ENCODE peak calls at places on chromosomes 16 and 17, in four cellular contexts. One of them, this sample, is unnamed.

GRCh38 chr17:81153340-81153803 is 11.9 kb upstream of the PVALEF start:
- DNase-seq in HCT116: no peak
- DNase-seq in K562: peak; percentile 66
- DNase-seq in SK-N-SH: peak; percentile 15
- DNase-seq in this sample: no peak

GRCh38 chr16:87203060-87203656 is 114.0 kb downstream of the C16orf95 start:
- DNase-seq in HCT116: peak; percentile 85
- DNase-seq in K562: peak; percentile 80
- DNase-seq in SK-N-SH: peak; percentile 84
- DNase-seq in this sample: peak; percentile 69

GRCh38 chr17:35540589-35541404 is 3.3 kb upstream of the SLFN12L start:
- DNase-seq in SK-N-SH: no peak
- DNase-seq in K562: no peak
- DNase-seq in HCT116: no peak
- DNase-seq in this sample: no peak

GRCh38 chr17:64192588-64192987 is 62.6 kb upstream of the ERN1 start:
- DNase-seq in SK-N-SH: no peak
- DNase-seq in HCT116: no peak
- DNase-seq in K562: no peak
- DNase-seq in this sample: no peak

GRCh38 chr16:51431517-51432241 is 280.6 kb upstream of the SALL1 start:
- DNase-seq in HCT116: no peak
- DNase-seq in SK-N-SH: peak; percentile 2
- DNase-seq in K562: no peak
- DNase-seq in this sample: no peak

GRCh38 chr17:11736613-11737289 is 138.5 kb downstream of the DNAH9 start:
- DNase-seq in SK-N-SH: no peak
- DNase-seq in K562: no peak
- DNase-seq in HCT116: no peak
- DNase-seq in this sample: no peak

GRCh38 chr16:922051-922450 is 48.7 kb downstream of the LMF1 start:
- DNase-seq in K562: no peak
- DNase-seq in SK-N-SH: no peak
- DNase-seq in HCT116: no peak
- DNase-seq in this sample: no peak

GRCh38 chr16:89103156-89103555 is 9.5 kb downstream of the ACSF3 start:
- DNase-seq in K562: no peak
- DNase-seq in SK-N-SH: no peak
- DNase-seq in HCT116: no peak
- DNase-seq in this sample: no peak

GRCh38 chr17:29592850-29593545 is at the start of gene ANKRD13B:
- DNase-seq in HCT116: no peak
- DNase-seq in SK-N-SH: peak; percentile 83
- DNase-seq in K562: peak; percentile 67
- DNase-seq in this sample: no peak

GRCh38 chr17:61000911-61001310 is 323.3 kb downstream of the BCAS3 start:
- DNase-seq in HCT116: no peak
- DNase-seq in SK-N-SH: no peak
- DNase-seq in K562: no peak
- DNase-seq in this sample: peak; percentile 7

GRCh38 chr17:6544011-6544370 is 12.4 kb downstream of the PITPNM3 start:
- DNase-seq in SK-N-SH: no peak
- DNase-seq in HCT116: no peak
- DNase-seq in K562: no peak
- DNase-seq in this sample: no peak

GRCh38 chr16:81495321-81496234 is 51.0 kb downstream of the CMIP start:
- DNase-seq in K562: peak; percentile 87
- DNase-seq in SK-N-SH: peak; percentile 73
- DNase-seq in HCT116: no peak
- DNase-seq in this sample: no peak

GRCh38 chr17:50314456-50315011 is 31.4 kb upstream of the XYLT2 start:
- DNase-seq in SK-N-SH: no peak
- DNase-seq in HCT116: no peak
- DNase-seq in K562: no peak
- DNase-seq in this sample: no peak

GRCh38 chr17:7177954-7178477 is 1.2 kb downstream of the ASGR1 start:
- DNase-seq in SK-N-SH: peak; percentile 70
- DNase-seq in K562: peak; percentile 40
- DNase-seq in HCT116: no peak
- DNase-seq in this sample: peak; percentile 65

GRCh38 chr16:85350973-85351372 is 238.7 kb upstream of the CIBAR2 start:
- DNase-seq in K562: no peak
- DNase-seq in HCT116: peak; percentile 97
- DNase-seq in SK-N-SH: peak; percentile 88
- DNase-seq in this sample: no peak

GRCh38 chr16:56451753-56452689 is 667 bp downstream of the OGFOD1 start:
- DNase-seq in SK-N-SH: peak; percentile 44
- DNase-seq in K562: peak; percentile 23
- DNase-seq in HCT116: peak; percentile 2
- DNase-seq in this sample: peak; percentile 75

GRCh38 chr17:57862990-57863667 is 13.3 kb upstream of the MRPS23 start:
- DNase-seq in K562: no peak
- DNase-seq in HCT116: no peak
- DNase-seq in SK-N-SH: peak; percentile 64
- DNase-seq in this sample: peak; percentile 94

GRCh38 chr17:82097187-82097918 is 683 bp downstream of the FASN start:
- DNase-seq in HCT116: no peak
- DNase-seq in SK-N-SH: peak; percentile 91
- DNase-seq in K562: peak; percentile 72
- DNase-seq in this sample: no peak

GRCh38 chr16:54651851-54652770 is 278.6 kb upstream of the IRX5 start:
- DNase-seq in HCT116: no peak
- DNase-seq in SK-N-SH: no peak
- DNase-seq in K562: no peak
- DNase-seq in this sample: no peak

GRCh38 chr17:77556408-77557068 is 402.0 kb upstream of the TNRC6C start:
- DNase-seq in K562: no peak
- DNase-seq in HCT116: no peak
- DNase-seq in SK-N-SH: no peak
- DNase-seq in this sample: no peak

GRCh38 chr17:4540224-4541040 is 14.8 kb downstream of the MYBBP1A start:
- DNase-seq in SK-N-SH: no peak
- DNase-seq in HCT116: no peak
- DNase-seq in K562: peak; percentile 38
- DNase-seq in this sample: peak; percentile 59

GRCh38 chr17:82064433-82065192 is 991 bp downstream of the DUS1L start:
- DNase-seq in SK-N-SH: no peak
- DNase-seq in K562: no peak
- DNase-seq in HCT116: no peak
- DNase-seq in this sample: peak; percentile 38

GRCh38 chr16:56355221-56355620 is 70.1 kb downstream of the AMFR start:
- DNase-seq in HCT116: no peak
- DNase-seq in K562: no peak
- DNase-seq in SK-N-SH: peak; percentile 12
- DNase-seq in this sample: no peak

GRCh38 chr16:64754279-64754678 is 367.6 kb downstream of the CDH11 start:
- DNase-seq in K562: no peak
- DNase-seq in SK-N-SH: no peak
- DNase-seq in HCT116: no peak
- DNase-seq in this sample: no peak

GRCh38 chr16:89187337-89188063 is 12.8 kb downstream of the SLC22A31 start:
- DNase-seq in HCT116: no peak
- DNase-seq in SK-N-SH: no peak
- DNase-seq in K562: peak; percentile 32
- DNase-seq in this sample: no peak

GRCh38 chr16:54425068-54425467 is 138.5 kb upstream of the IRX3 start:
- DNase-seq in HCT116: no peak
- DNase-seq in K562: no peak
- DNase-seq in SK-N-SH: no peak
- DNase-seq in this sample: no peak

GRCh38 chr16:4410335-4411075 is 5.9 kb downstream of the CORO7 start:
- DNase-seq in HCT116: no peak
- DNase-seq in K562: no peak
- DNase-seq in SK-N-SH: peak; percentile 76
- DNase-seq in this sample: no peak

GRCh38 chr16:84055801-84056634 is 13.4 kb upstream of the SLC38A8 start:
- DNase-seq in SK-N-SH: no peak
- DNase-seq in K562: peak; percentile 60
- DNase-seq in HCT116: no peak
- DNase-seq in this sample: no peak

GRCh38 chr17:80585880-80586279 is 41.2 kb downstream of the RPTOR start:
- DNase-seq in SK-N-SH: peak; percentile 72
- DNase-seq in K562: no peak
- DNase-seq in HCT116: no peak
- DNase-seq in this sample: no peak

GRCh38 chr16:87318158-87318644 is 1.0 kb upstream of the C16orf95 start:
- DNase-seq in HCT116: no peak
- DNase-seq in SK-N-SH: no peak
- DNase-seq in K562: no peak
- DNase-seq in this sample: peak; percentile 57

GRCh38 chr17:80087346-80088265 is 13.8 kb upstream of the GAA start:
- DNase-seq in K562: no peak
- DNase-seq in HCT116: no peak
- DNase-seq in SK-N-SH: peak; percentile 26
- DNase-seq in this sample: no peak

GRCh38 chr17:81399481-81400153 is 4.4 kb downstream of the BAHCC1 start:
- DNase-seq in K562: peak; percentile 70
- DNase-seq in HCT116: no peak
- DNase-seq in SK-N-SH: peak; percentile 82
- DNase-seq in this sample: no peak

GRCh38 chr16:78211951-78212350 is 112.5 kb downstream of the WWOX start:
- DNase-seq in K562: no peak
- DNase-seq in HCT116: peak; percentile 12
- DNase-seq in SK-N-SH: no peak
- DNase-seq in this sample: no peak

GRCh38 chr17:44872131-44872768 is 24.6 kb downstream of the HIGD1B start:
- DNase-seq in SK-N-SH: no peak
- DNase-seq in K562: no peak
- DNase-seq in HCT116: no peak
- DNase-seq in this sample: no peak

GRCh38 chr17:54945246-54945645 is 23.2 kb downstream of the COX11 start:
- DNase-seq in HCT116: no peak
- DNase-seq in SK-N-SH: no peak
- DNase-seq in K562: no peak
- DNase-seq in this sample: no peak

DNA sequence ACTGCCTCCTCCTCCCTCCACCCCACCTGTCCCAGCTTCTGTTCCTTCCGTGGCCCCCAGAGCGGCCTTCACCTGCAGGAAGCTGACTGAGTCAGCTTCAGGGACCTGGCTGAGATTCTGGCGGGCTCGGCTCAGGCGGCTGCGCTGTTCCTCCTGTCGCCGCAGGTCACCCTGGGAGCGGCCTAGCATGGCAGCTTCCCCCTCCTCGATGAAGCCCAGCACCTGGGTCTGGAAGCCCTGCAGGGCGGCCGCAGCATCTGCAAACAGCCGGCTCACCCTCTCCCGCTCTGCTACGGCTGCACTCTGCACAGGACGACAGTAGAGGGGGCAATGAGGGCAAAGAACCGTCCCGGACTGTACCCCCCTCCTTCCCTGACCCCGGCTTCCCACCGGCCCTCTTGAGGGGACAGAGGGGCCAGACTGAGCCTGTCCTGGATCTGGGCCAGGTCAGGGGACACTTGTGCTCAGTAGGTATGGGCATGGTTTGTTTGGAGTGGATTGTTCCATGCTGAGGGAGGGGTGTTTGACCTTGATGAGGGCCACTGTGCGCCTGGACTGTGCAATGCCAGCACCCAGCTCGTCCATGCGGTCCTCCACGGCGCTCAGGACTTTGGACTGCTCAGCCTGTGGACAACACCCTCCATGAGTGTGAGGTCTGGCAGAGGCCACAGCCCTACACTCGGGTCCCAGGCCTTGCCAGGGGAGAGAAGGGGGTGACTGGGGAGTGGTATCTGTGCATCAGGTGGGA is 2.0 kb downstream of the TRIM47 start:
- DNase-seq in K562: no peak
- DNase-seq in HCT116: peak; percentile 84
- DNase-seq in SK-N-SH: peak; percentile 72
- DNase-seq in this sample: peak; percentile 97
- TF ChIP-seq ELF1 in K562: no peak
- TF ChIP-seq ELF1 in HCT116: no peak
- TF ChIP-seq ELF1 in SK-N-SH: no peak
- TF ChIP-seq ELF1 in this sample: no peak

GRCh38 chr16:48498761-48499600 is 111.0 kb downstream of the N4BP1 start:
- DNase-seq in SK-N-SH: no peak
- DNase-seq in K562: no peak
- DNase-seq in HCT116: no peak
- DNase-seq in this sample: peak; percentile 35

GRCh38 chr16:48499822-48500440 is 110.0 kb downstream of the N4BP1 start:
- DNase-seq in HCT116: no peak
- DNase-seq in K562: no peak
- DNase-seq in SK-N-SH: peak; percentile 56
- DNase-seq in this sample: no peak

GRCh38 chr16:48497129-48497528 is 111.9 kb upstream of the SIAH1 start:
- DNase-seq in HCT116: no peak
- DNase-seq in SK-N-SH: no peak
- DNase-seq in K562: no peak
- DNase-seq in this sample: no peak

GRCh38 chr16:48496571-48497095 is 111.4 kb upstream of the SIAH1 start:
- DNase-seq in HCT116: no peak
- DNase-seq in SK-N-SH: no peak
- DNase-seq in K562: no peak
- DNase-seq in this sample: no peak

DNA sequence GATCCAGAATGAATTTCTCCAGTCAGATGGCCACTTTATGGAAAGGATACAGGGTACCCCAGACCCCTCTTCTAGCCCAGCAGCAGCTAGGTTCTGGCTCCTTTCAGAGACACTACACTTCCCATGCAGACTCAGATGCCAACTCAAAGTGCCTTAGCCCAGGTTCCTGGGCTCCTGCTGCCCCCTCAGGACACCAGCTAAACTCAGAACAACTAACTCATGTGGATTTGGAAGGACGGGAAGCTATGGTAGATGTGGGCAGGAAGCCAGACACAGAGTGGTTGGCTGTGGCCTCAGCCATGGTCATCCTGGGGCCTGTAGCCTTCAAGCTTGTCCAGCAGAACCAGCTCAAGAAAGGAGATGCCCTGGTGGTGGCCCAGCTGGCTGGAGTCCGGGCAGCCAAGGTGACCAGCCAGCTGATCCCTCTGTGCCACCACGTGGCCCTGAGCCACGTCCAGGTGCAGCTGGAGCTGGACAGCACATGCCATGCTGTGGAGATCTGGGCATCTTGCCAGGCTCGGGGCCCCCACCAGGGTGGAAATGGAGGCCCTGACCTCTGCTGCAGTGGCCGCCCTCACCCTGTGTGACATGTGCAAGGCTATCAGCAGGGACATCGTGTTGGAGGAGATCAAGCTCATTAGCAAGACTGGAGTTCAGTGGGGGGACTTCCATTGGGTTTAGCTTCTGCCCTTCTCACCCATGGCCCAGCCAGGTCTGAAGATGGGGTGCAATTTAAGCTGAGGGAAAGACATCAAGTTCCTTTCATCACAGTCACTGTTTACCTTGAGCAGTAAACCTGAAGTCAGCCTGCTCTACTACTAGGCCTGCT is 111.8 kb downstream of the N4BP1 start:
- DNase-seq in K562: no peak
- DNase-seq in HCT116: no peak
- DNase-seq in SK-N-SH: no peak
- DNase-seq in this sample: no peak
- TF ChIP-seq SIN3A in K562: no peak
- TF ChIP-seq SIN3A in HCT116: no peak
- TF ChIP-seq SIN3A in SK-N-SH: no peak
- TF ChIP-seq SIN3A in this sample: no peak

GRCh38 chr16:72908362-72908838 is 139.5 kb downstream of the ZFHX3 start:
- DNase-seq in HCT116: no peak
- DNase-seq in K562: no peak
- DNase-seq in SK-N-SH: no peak
- DNase-seq in this sample: no peak
- TF ChIP-seq ELF1 in HCT116: no peak
- TF ChIP-seq ELF1 in K562: no peak
- TF ChIP-seq ELF1 in SK-N-SH: no peak
- TF ChIP-seq ELF1 in this sample: no peak

GRCh38 chr17:2056221-2057129 is 1.6 kb downstream of the HIC1 start:
- DNase-seq in K562: no peak
- DNase-seq in HCT116: no peak
- DNase-seq in SK-N-SH: no peak
- DNase-seq in this sample: no peak
- TF ChIP-seq SIN3A in K562: no peak
- TF ChIP-seq SIN3A in HCT116: no peak
- TF ChIP-seq SIN3A in SK-N-SH: no peak
- TF ChIP-seq SIN3A in this sample: no peak

This sample was measured in HepG2.